ENCODE peak calls at places on chromosomes 12 and 14, in ten cellular contexts. B is epithelial cell of esophagus, I is BE2C, O is T-helper 9 cell, T is epithelial cell of proximal tubule, G is neural crest cell, R is non-pigmented ciliary epithelial cell, A is AG08395, Q is right cardiac atrium, V is GM12865. Z is an unnamed sample.

GRCh38 chr12:123094349-123095073 is 56.4 kb downstream of the PITPNM2 start:
- DNase-seq in G (no peak), Q (peak), R (no peak), A (peak), B (peak), V (no peak), O (no peak), I (peak), T (no peak), Z (peak)

GRCh38 chr12:14999421-15000047 is 26.7 kb downstream of the PDE6H start:
- DNase-seq in G (no peak), V (no peak), T (no peak), B (peak), A (no peak), R (no peak), O (no peak), Q (no peak), I (no peak), Z (no peak)

GRCh38 chr14:88985654-88986053 is 161.2 kb downstream of the TTC8 start:
- DNase-seq in Q (no peak), I (peak), T (no peak), V (no peak), A (no peak), B (no peak), O (no peak), G (no peak), R (no peak), Z (no peak)

GRCh38 chr12:26621932-26622331 is 211.1 kb downstream of the ITPR2 start:
- DNase-seq in A (no peak), G (no peak), Q (no peak), R (no peak), I (no peak), O (no peak), T (no peak), V (no peak), B (no peak), Z (no peak)

GRCh38 chr12:19031032-19031431 is 98.5 kb upstream of the PLEKHA5 start:
- DNase-seq in Q (no peak), G (no peak), O (no peak), I (no peak), V (no peak), B (peak), R (peak), T (peak), A (peak), Z (peak)

GRCh38 chr12:130556486-130557055 is 159.5 kb downstream of the RIMBP2 start:
- DNase-seq in V (no peak), I (no peak), T (no peak), G (no peak), Q (no peak), B (no peak), O (no peak), R (no peak), A (no peak), Z (no peak)

GRCh38 chr14:46053221-46053620 is 598.4 kb downstream of the RPL10L start:
- DNase-seq in A (no peak), O (no peak), Q (no peak), B (peak), T (no peak), I (no peak), G (no peak), V (no peak), R (no peak), Z (no peak)

GRCh38 chr12:12901158-12901791 is 9.9 kb downstream of the GPRC5A start:
- DNase-seq in O (no peak), B (peak), V (no peak), T (peak), Q (peak), G (no peak), R (peak), I (no peak), A (peak), Z (peak)

GRCh38 chr14:68884031-68885030 is 91.5 kb upstream of the ZFP36L1 start:
- DNase-seq in A (peak), G (no peak), I (no peak), Q (peak), V (peak), O (no peak), B (peak), T (peak), R (peak), Z (peak)

GRCh38 chr14:74978416-74978947 is 23.1 kb upstream of the PGF start:
- DNase-seq in V (no peak), G (no peak), A (no peak), R (no peak), B (peak), T (no peak), Q (no peak), O (no peak), I (peak), Z (no peak)

GRCh38 chr12:83147341-83147740 is 460.6 kb downstream of the TMTC2 start:
- DNase-seq in V (no peak), T (no peak), I (no peak), G (no peak), R (no peak), B (no peak), A (no peak), Q (no peak), O (no peak), Z (no peak)

GRCh38 chr12:73950506-73950905 is 587.1 kb upstream of the ATXN7L3B start:
- DNase-seq in V (no peak), Q (no peak), T (no peak), R (no peak), G (no peak), B (no peak), O (no peak), I (no peak), A (no peak), Z (no peak)

GRCh38 chr14:49972840-49973239 is 80.0 kb downstream of the ARF6 start:
- DNase-seq in T (no peak), A (peak), Q (no peak), B (peak), I (no peak), O (no peak), G (no peak), V (peak), R (peak), Z (peak)

Z was measured in RCC 7860.